ENCODE peak calls at places on chromosomes 11 and 22, in ten cellular contexts. One of them, this sample, is unnamed.

GRCh38 chr11:10648896-10649295 is 44.7 kb downstream of the IRAG1 start:
- DNase-seq in neuronal stem cell: no peak
- DNase-seq in CD8-positive, alpha-beta T cell: no peak
- DNase-seq in upper lobe of right lung: peak
- DNase-seq in IMR-90: no peak
- DNase-seq in heart left ventricle: no peak
- DNase-seq in tibial artery: peak
- DNase-seq in dorsolateral prefrontal cortex: no peak
- DNase-seq in RWPE1: no peak
- DNase-seq in PC-3: no peak
- DNase-seq in this sample: no peak

GRCh38 chr11:1168721-1169161 is 11.0 kb downstream of the MUC5AC start:
- DNase-seq in neuronal stem cell: no peak
- DNase-seq in CD8-positive, alpha-beta T cell: no peak
- DNase-seq in upper lobe of right lung: peak
- DNase-seq in IMR-90: no peak
- DNase-seq in heart left ventricle: no peak
- DNase-seq in tibial artery: no peak
- DNase-seq in dorsolateral prefrontal cortex: no peak
- DNase-seq in RWPE1: no peak
- DNase-seq in PC-3: no peak
- DNase-seq in this sample: no peak

GRCh38 chr22:26642465-26643367 is 14.7 kb upstream of the MIAT start:
- DNase-seq in neuronal stem cell: no peak
- DNase-seq in CD8-positive, alpha-beta T cell: peak
- DNase-seq in upper lobe of right lung: no peak
- DNase-seq in IMR-90: no peak
- DNase-seq in heart left ventricle: peak
- DNase-seq in tibial artery: no peak
- DNase-seq in dorsolateral prefrontal cortex: no peak
- DNase-seq in RWPE1: no peak
- DNase-seq in PC-3: no peak
- DNase-seq in this sample: no peak

GRCh38 chr11:18757742-18758294 is 31.8 kb upstream of the IGSF22 start:
- DNase-seq in neuronal stem cell: no peak
- DNase-seq in CD8-positive, alpha-beta T cell: no peak
- DNase-seq in upper lobe of right lung: no peak
- DNase-seq in IMR-90: peak
- DNase-seq in heart left ventricle: no peak
- DNase-seq in tibial artery: no peak
- DNase-seq in dorsolateral prefrontal cortex: no peak
- DNase-seq in RWPE1: no peak
- DNase-seq in PC-3: no peak
- DNase-seq in this sample: no peak

GRCh38 chr11:62611705-62612365 is 740 bp downstream of the EML3 start:
- DNase-seq in neuronal stem cell: no peak
- DNase-seq in CD8-positive, alpha-beta T cell: peak
- DNase-seq in upper lobe of right lung: peak
- DNase-seq in IMR-90: peak
- DNase-seq in heart left ventricle: peak
- DNase-seq in tibial artery: peak
- DNase-seq in dorsolateral prefrontal cortex: peak
- DNase-seq in RWPE1: no peak
- DNase-seq in PC-3: peak
- DNase-seq in this sample: peak

GRCh38 chr11:116879789-116880402 is 42.5 kb upstream of the APOA1 start:
- DNase-seq in neuronal stem cell: peak
- DNase-seq in CD8-positive, alpha-beta T cell: peak
- DNase-seq in upper lobe of right lung: no peak
- DNase-seq in IMR-90: peak
- DNase-seq in heart left ventricle: no peak
- DNase-seq in tibial artery: no peak
- DNase-seq in dorsolateral prefrontal cortex: no peak
- DNase-seq in RWPE1: peak
- DNase-seq in PC-3: peak
- DNase-seq in this sample: no peak

GRCh38 chr11:72758690-72759389 is 6.6 kb upstream of the ARAP1 start:
- DNase-seq in neuronal stem cell: no peak
- DNase-seq in CD8-positive, alpha-beta T cell: no peak
- DNase-seq in upper lobe of right lung: no peak
- DNase-seq in IMR-90: peak
- DNase-seq in heart left ventricle: peak
- DNase-seq in tibial artery: no peak
- DNase-seq in dorsolateral prefrontal cortex: no peak
- DNase-seq in RWPE1: no peak
- DNase-seq in PC-3: no peak
- DNase-seq in this sample: no peak

GRCh38 chr11:104254347-104254746 is 90.4 kb upstream of the PDGFD start:
- DNase-seq in neuronal stem cell: peak
- DNase-seq in CD8-positive, alpha-beta T cell: no peak
- DNase-seq in upper lobe of right lung: peak
- DNase-seq in IMR-90: no peak
- DNase-seq in heart left ventricle: peak
- DNase-seq in tibial artery: no peak
- DNase-seq in dorsolateral prefrontal cortex: no peak
- DNase-seq in RWPE1: peak
- DNase-seq in PC-3: peak
- DNase-seq in this sample: no peak

GRCh38 chr22:23305922-23306374 is 125.6 kb downstream of the BCR start:
- DNase-seq in neuronal stem cell: no peak
- DNase-seq in CD8-positive, alpha-beta T cell: no peak
- DNase-seq in upper lobe of right lung: peak
- DNase-seq in IMR-90: peak
- DNase-seq in heart left ventricle: peak
- DNase-seq in tibial artery: peak
- DNase-seq in dorsolateral prefrontal cortex: peak
- DNase-seq in RWPE1: no peak
- DNase-seq in PC-3: no peak
- DNase-seq in this sample: peak

GRCh38 chr11:12075291-12075690 is 35.1 kb upstream of the MICAL2 start:
- DNase-seq in neuronal stem cell: no peak
- DNase-seq in CD8-positive, alpha-beta T cell: no peak
- DNase-seq in upper lobe of right lung: no peak
- DNase-seq in IMR-90: no peak
- DNase-seq in heart left ventricle: no peak
- DNase-seq in tibial artery: no peak
- DNase-seq in dorsolateral prefrontal cortex: no peak
- DNase-seq in RWPE1: no peak
- DNase-seq in PC-3: no peak
- DNase-seq in this sample: no peak

GRCh38 chr11:94546886-94547285 is 3.2 kb downstream of the FUT4 start:
- DNase-seq in neuronal stem cell: no peak
- DNase-seq in CD8-positive, alpha-beta T cell: no peak
- DNase-seq in upper lobe of right lung: no peak
- DNase-seq in IMR-90: no peak
- DNase-seq in heart left ventricle: no peak
- DNase-seq in tibial artery: no peak
- DNase-seq in dorsolateral prefrontal cortex: no peak
- DNase-seq in RWPE1: no peak
- DNase-seq in PC-3: peak
- DNase-seq in this sample: no peak

GRCh38 chr22:20636945-20637344 is 129.5 kb downstream of the MED15 start:
- DNase-seq in neuronal stem cell: no peak
- DNase-seq in CD8-positive, alpha-beta T cell: no peak
- DNase-seq in upper lobe of right lung: no peak
- DNase-seq in IMR-90: no peak
- DNase-seq in heart left ventricle: no peak
- DNase-seq in tibial artery: no peak
- DNase-seq in dorsolateral prefrontal cortex: no peak
- DNase-seq in RWPE1: no peak
- DNase-seq in PC-3: no peak
- DNase-seq in this sample: no peak

GRCh38 chr22:26718905-26719304 is 61.5 kb downstream of the MIAT start:
- DNase-seq in neuronal stem cell: no peak
- DNase-seq in CD8-positive, alpha-beta T cell: no peak
- DNase-seq in upper lobe of right lung: no peak
- DNase-seq in IMR-90: peak
- DNase-seq in heart left ventricle: no peak
- DNase-seq in tibial artery: no peak
- DNase-seq in dorsolateral prefrontal cortex: no peak
- DNase-seq in RWPE1: no peak
- DNase-seq in PC-3: peak
- DNase-seq in this sample: no peak

DNA sequence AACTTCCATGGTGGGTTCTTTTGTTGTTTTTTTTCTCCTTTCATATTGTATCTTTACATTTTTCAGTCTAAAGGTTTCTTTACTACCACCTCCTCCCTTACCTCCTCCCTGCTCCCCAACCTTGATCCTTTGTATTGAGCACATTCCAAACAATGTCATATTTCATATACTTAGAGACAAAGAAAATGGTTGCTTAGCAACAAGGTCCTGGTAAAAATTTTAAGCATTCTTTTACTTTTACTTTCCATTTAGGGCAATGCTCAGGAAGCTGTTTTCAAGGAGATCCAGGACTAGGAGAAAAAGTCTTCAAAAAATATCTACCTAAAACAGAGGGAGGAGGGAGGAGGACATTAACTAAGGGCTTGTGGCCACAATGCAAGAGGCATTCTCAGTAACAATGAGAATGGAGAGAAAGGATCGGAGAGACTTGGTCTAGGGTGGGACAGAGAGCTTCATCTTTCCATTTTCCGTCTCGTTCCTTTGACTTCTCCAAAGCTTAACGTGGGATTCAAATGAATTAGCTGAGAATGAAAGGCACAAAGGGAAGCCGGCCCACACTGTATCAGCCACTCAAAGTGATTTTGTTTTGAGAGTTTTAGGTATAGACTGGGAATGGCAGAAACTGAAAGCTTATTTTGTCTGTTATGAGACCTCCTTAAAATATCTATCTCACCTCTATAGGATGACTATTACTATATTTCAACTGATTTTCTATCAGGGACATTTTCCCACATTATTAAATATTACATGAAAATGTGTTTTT is 455.8 kb downstream of the RAB38 start:
- DNase-seq in neuronal stem cell: no peak
- DNase-seq in CD8-positive, alpha-beta T cell: no peak
- DNase-seq in upper lobe of right lung: no peak
- DNase-seq in IMR-90: no peak
- DNase-seq in heart left ventricle: no peak
- DNase-seq in tibial artery: no peak
- DNase-seq in dorsolateral prefrontal cortex: no peak
- DNase-seq in RWPE1: no peak
- DNase-seq in PC-3: peak
- DNase-seq in this sample: no peak
- H3K27ac ChIP-seq in neuronal stem cell: no peak
- H3K27ac ChIP-seq in CD8-positive, alpha-beta T cell: no peak
- H3K27ac ChIP-seq in upper lobe of right lung: no peak
- H3K27ac ChIP-seq in IMR-90: no peak
- H3K27ac ChIP-seq in heart left ventricle: no peak
- H3K27ac ChIP-seq in tibial artery: no peak
- H3K27ac ChIP-seq in dorsolateral prefrontal cortex: peak
- H3K27ac ChIP-seq in RWPE1: no peak
- H3K27ac ChIP-seq in PC-3: no peak
- H3K27ac ChIP-seq in this sample: no peak

GRCh38 chr22:33785283-33785991 is 134.8 kb downstream of the LARGE1 start:
- DNase-seq in neuronal stem cell: no peak
- DNase-seq in CD8-positive, alpha-beta T cell: no peak
- DNase-seq in upper lobe of right lung: no peak
- DNase-seq in IMR-90: peak
- DNase-seq in heart left ventricle: no peak
- DNase-seq in tibial artery: no peak
- DNase-seq in dorsolateral prefrontal cortex: no peak
- DNase-seq in RWPE1: no peak
- DNase-seq in PC-3: peak
- DNase-seq in this sample: no peak
- H3K27ac ChIP-seq in neuronal stem cell: no peak
- H3K27ac ChIP-seq in CD8-positive, alpha-beta T cell: no peak
- H3K27ac ChIP-seq in upper lobe of right lung: no peak
- H3K27ac ChIP-seq in IMR-90: no peak
- H3K27ac ChIP-seq in heart left ventricle: peak
- H3K27ac ChIP-seq in tibial artery: no peak
- H3K27ac ChIP-seq in dorsolateral prefrontal cortex: no peak
- H3K27ac ChIP-seq in RWPE1: no peak
- H3K27ac ChIP-seq in PC-3: no peak
- H3K27ac ChIP-seq in this sample: no peak

GRCh38 chr22:36351921-36352774 is 35.6 kb downstream of the MYH9 start:
- DNase-seq in neuronal stem cell: no peak
- DNase-seq in CD8-positive, alpha-beta T cell: no peak
- DNase-seq in upper lobe of right lung: no peak
- DNase-seq in IMR-90: no peak
- DNase-seq in heart left ventricle: no peak
- DNase-seq in tibial artery: no peak
- DNase-seq in dorsolateral prefrontal cortex: no peak
- DNase-seq in RWPE1: no peak
- DNase-seq in PC-3: peak
- DNase-seq in this sample: no peak
- H3K27ac ChIP-seq in neuronal stem cell: no peak
- H3K27ac ChIP-seq in CD8-positive, alpha-beta T cell: peak
- H3K27ac ChIP-seq in upper lobe of right lung: peak
- H3K27ac ChIP-seq in IMR-90: peak
- H3K27ac ChIP-seq in heart left ventricle: peak
- H3K27ac ChIP-seq in tibial artery: peak
- H3K27ac ChIP-seq in dorsolateral prefrontal cortex: peak
- H3K27ac ChIP-seq in RWPE1: peak
- H3K27ac ChIP-seq in PC-3: peak
- H3K27ac ChIP-seq in this sample: peak

GRCh38 chr11:123577081-123577598 is 77.3 kb downstream of the SCN3B start:
- DNase-seq in neuronal stem cell: peak
- DNase-seq in CD8-positive, alpha-beta T cell: peak
- DNase-seq in upper lobe of right lung: peak
- DNase-seq in IMR-90: peak
- DNase-seq in heart left ventricle: peak
- DNase-seq in tibial artery: peak
- DNase-seq in dorsolateral prefrontal cortex: peak
- DNase-seq in RWPE1: peak
- DNase-seq in PC-3: peak
- DNase-seq in this sample: no peak
- H3K27ac ChIP-seq in neuronal stem cell: no peak
- H3K27ac ChIP-seq in CD8-positive, alpha-beta T cell: no peak
- H3K27ac ChIP-seq in upper lobe of right lung: no peak
- H3K27ac ChIP-seq in IMR-90: no peak
- H3K27ac ChIP-seq in heart left ventricle: no peak
- H3K27ac ChIP-seq in tibial artery: no peak
- H3K27ac ChIP-seq in dorsolateral prefrontal cortex: no peak
- H3K27ac ChIP-seq in RWPE1: no peak
- H3K27ac ChIP-seq in PC-3: no peak
- H3K27ac ChIP-seq in this sample: no peak

DNA sequence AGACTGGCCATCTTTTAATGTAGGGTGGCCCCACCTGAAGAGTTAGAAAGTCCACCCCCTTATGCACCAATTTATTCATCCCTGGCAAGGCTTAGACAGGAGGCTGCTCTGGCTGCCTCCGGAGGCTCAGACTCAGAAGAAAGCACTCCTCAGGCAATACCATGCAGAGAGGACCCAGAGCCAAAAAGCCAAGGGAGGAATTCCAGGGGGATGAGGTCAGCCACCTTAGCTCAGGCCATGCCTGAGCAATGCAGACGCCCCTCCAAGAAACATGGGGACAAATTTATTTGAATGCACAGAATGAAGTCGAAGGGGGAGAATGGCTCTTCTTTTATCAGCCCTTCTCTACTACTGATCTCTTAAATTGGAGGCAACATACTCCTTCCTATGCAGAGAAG is 39.7 kb upstream of the GLYAT start:
- DNase-seq in neuronal stem cell: no peak
- DNase-seq in CD8-positive, alpha-beta T cell: no peak
- DNase-seq in upper lobe of right lung: no peak
- DNase-seq in IMR-90: no peak
- DNase-seq in heart left ventricle: no peak
- DNase-seq in tibial artery: no peak
- DNase-seq in dorsolateral prefrontal cortex: no peak
- DNase-seq in RWPE1: no peak
- DNase-seq in PC-3: peak
- DNase-seq in this sample: no peak
- H3K27ac ChIP-seq in neuronal stem cell: no peak
- H3K27ac ChIP-seq in CD8-positive, alpha-beta T cell: no peak
- H3K27ac ChIP-seq in upper lobe of right lung: no peak
- H3K27ac ChIP-seq in IMR-90: no peak
- H3K27ac ChIP-seq in heart left ventricle: no peak
- H3K27ac ChIP-seq in tibial artery: no peak
- H3K27ac ChIP-seq in dorsolateral prefrontal cortex: no peak
- H3K27ac ChIP-seq in RWPE1: peak
- H3K27ac ChIP-seq in PC-3: peak
- H3K27ac ChIP-seq in this sample: no peak

GRCh38 chr11:110159491-110159890 is 66.3 kb downstream of the ZC3H12C start:
- DNase-seq in neuronal stem cell: no peak
- DNase-seq in CD8-positive, alpha-beta T cell: no peak
- DNase-seq in upper lobe of right lung: no peak
- DNase-seq in IMR-90: no peak
- DNase-seq in heart left ventricle: no peak
- DNase-seq in tibial artery: no peak
- DNase-seq in dorsolateral prefrontal cortex: no peak
- DNase-seq in RWPE1: no peak
- DNase-seq in PC-3: no peak
- DNase-seq in this sample: no peak
- H3K27ac ChIP-seq in neuronal stem cell: no peak
- H3K27ac ChIP-seq in CD8-positive, alpha-beta T cell: no peak
- H3K27ac ChIP-seq in upper lobe of right lung: no peak
- H3K27ac ChIP-seq in IMR-90: no peak
- H3K27ac ChIP-seq in heart left ventricle: no peak
- H3K27ac ChIP-seq in tibial artery: no peak
- H3K27ac ChIP-seq in dorsolateral prefrontal cortex: no peak
- H3K27ac ChIP-seq in RWPE1: no peak
- H3K27ac ChIP-seq in PC-3: peak
- H3K27ac ChIP-seq in this sample: no peak